ENCODE peak calls at places on chromosomes 2 and 18, in seven cellular contexts. T is hepatocyte, O is lower lobe of right lung, D is tibial nerve, F is cardiac muscle cell, H is stomach, I is bronchial epithelial cell. N is an unnamed sample. For H3K36me3, the result is how much of the 10 kb centered on the place peaks cover.

GRCh38 chr2:206211657-206212255 is 52.1 kb downstream of the EEF1B2 start:
- DNase-seq in T (no peak), O (no peak), D (no peak), F (no peak), H (no peak), I (peak), N (no peak)

GRCh38 chr18:5239447-5239846 is 42.4 kb upstream of the AKAIN1 start:
- DNase-seq in T (no peak), O (no peak), D (no peak), F (no peak), H (no peak), I (no peak), N (no peak)

GRCh38 chr2:104179644-104180043 is 674.3 kb upstream of the POU3F3 start:
- DNase-seq in T (no peak), O (no peak), D (no peak), F (no peak), H (no peak), I (no peak), N (no peak)

GRCh38 chr2:29309090-29310054 is 194.2 kb downstream of the CLIP4 start:
- DNase-seq in T (peak), O (no peak), D (peak), F (peak), H (peak), I (peak), N (no peak)

GRCh38 chr18:13617826-13618515 is 108.4 kb downstream of the FAM210A start:
- DNase-seq in T (no peak), O (no peak), D (no peak), F (no peak), H (no peak), I (no peak), N (no peak)

GRCh38 chr2:222752731-222753130 is 81.3 kb downstream of the MOGAT1 start:
- DNase-seq in T (no peak), O (no peak), D (no peak), F (peak), H (no peak), I (no peak), N (no peak)

GRCh38 chr18:76139844-76140243 is 355.2 kb downstream of the ZNF516 start:
- DNase-seq in T (no peak), O (no peak), D (no peak), F (no peak), H (no peak), I (no peak), N (no peak)

GRCh38 chr2:226963528-226963927 is 127.7 kb downstream of the RHBDD1 start:
- DNase-seq in T (peak), O (no peak), D (no peak), F (no peak), H (no peak), I (peak), N (no peak)

GRCh38 chr2:201244829-201245228 is 15.5 kb upstream of the CASP8 start:
- DNase-seq in T (no peak), O (no peak), D (no peak), F (no peak), H (no peak), I (no peak), N (no peak)

GRCh38 chr18:34658101-34658500 is 52.0 kb upstream of the DTNA start:
- DNase-seq in T (no peak), O (no peak), D (no peak), F (no peak), H (no peak), I (no peak), N (no peak)

GRCh38 chr2:208329485-208329884 is 63.4 kb downstream of the PIKFYVE start:
- DNase-seq in T (no peak), O (no peak), D (no peak), F (no peak), H (no peak), I (peak), N (no peak)

GRCh38 chr2:6896930-6897759 is 19.6 kb downstream of the RSAD2 start:
- DNase-seq in T (peak), O (no peak), D (no peak), F (peak), H (no peak), I (peak), N (no peak)

GRCh38 chr2:105248316-105249070 is 7.0 kb downstream of the GPR45 start:
- DNase-seq in T (no peak), O (no peak), D (no peak), F (peak), H (no peak), I (no peak), N (no peak)

GRCh38 chr18:434410-434809 is 66.1 kb downstream of the COLEC12 start:
- DNase-seq in T (no peak), O (no peak), D (no peak), F (no peak), H (no peak), I (no peak), N (no peak)

GRCh38 chr18:48915621-48916425 is 34.9 kb downstream of the SMAD7 start:
- DNase-seq in T (peak), O (no peak), D (no peak), F (no peak), H (no peak), I (no peak), N (no peak)

GRCh38 chr2:196079052-196079451 is 10.4 kb upstream of the DNAH7 start:
- DNase-seq in T (peak), O (no peak), D (no peak), F (no peak), H (no peak), I (no peak), N (no peak)

GRCh38 chr2:157946919-157947557 is 70.9 kb upstream of the ACVR1 start:
- DNase-seq in T (no peak), O (no peak), D (no peak), F (no peak), H (no peak), I (no peak), N (no peak)

GRCh38 chr2:163407296-163407695 is 328.5 kb downstream of the FIGN start:
- DNase-seq in T (peak), O (no peak), D (no peak), F (no peak), H (no peak), I (peak), N (no peak)

GRCh38 chr2:144456680-144457079 is 63.2 kb downstream of the ZEB2 start:
- DNase-seq in T (peak), O (no peak), D (peak), F (peak), H (no peak), I (peak), N (peak)

GRCh38 chr18:50745946-50746345 is 73.9 kb downstream of the MRO start:
- DNase-seq in T (no peak), O (no peak), D (no peak), F (no peak), H (no peak), I (no peak), N (peak)

GRCh38 chr2:158772306-158773078 is 22.6 kb upstream of the DAPL1 start:
- DNase-seq in T (no peak), O (no peak), D (no peak), F (no peak), H (no peak), I (no peak), N (no peak)

GRCh38 chr2:7430869-7431641 is 513.8 kb downstream of the RNF144A start:
- DNase-seq in T (peak), O (peak), D (peak), F (peak), H (peak), I (no peak), N (peak)

GRCh38 chr18:457533-457932 is 43.0 kb downstream of the COLEC12 start:
- DNase-seq in T (peak), O (no peak), D (peak), F (no peak), H (no peak), I (no peak), N (no peak)

GRCh38 chr18:57784034-57784815 is 18.9 kb downstream of the ATP8B1 start:
- DNase-seq in T (no peak), O (no peak), D (no peak), F (no peak), H (no peak), I (peak), N (no peak)

GRCh38 chr18:48445540-48445939 is 36.4 kb upstream of the ZBTB7C start:
- DNase-seq in T (peak), O (peak), D (peak), F (peak), H (peak), I (peak), N (peak)

GRCh38 chr2:30404354-30405265 is 42.4 kb upstream of the LCLAT1 start:
- DNase-seq in T (peak), O (no peak), D (no peak), F (peak), H (no peak), I (no peak), N (no peak)

GRCh38 chr18:57806201-57806890 is 3.2 kb upstream of the ATP8B1 start:
- DNase-seq in T (no peak), O (no peak), D (no peak), F (no peak), H (no peak), I (no peak), N (no peak)

GRCh38 chr2:160052524-160052923 is 9.9 kb downstream of the PLA2R1 start:
- DNase-seq in T (no peak), O (no peak), D (no peak), F (no peak), H (no peak), I (peak), N (no peak)

GRCh38 chr2:230849633-230850357 is 14.9 kb upstream of the ITM2C start:
- DNase-seq in T (peak), O (peak), D (peak), F (peak), H (peak), I (no peak), N (no peak)

GRCh38 chr2:67437132-67437531 is 40.0 kb downstream of the ETAA1 start:
- DNase-seq in T (peak), O (no peak), D (no peak), F (no peak), H (no peak), I (peak), N (no peak)

GRCh38 chr2:204108301-204108700 is 171.7 kb downstream of the ICOS start:
- DNase-seq in T (peak), O (no peak), D (peak), F (peak), H (no peak), I (no peak), N (no peak)

GRCh38 chr2:162114291-162114690 is 37.8 kb downstream of the GCG start:
- DNase-seq in T (no peak), O (no peak), D (no peak), F (no peak), H (no peak), I (no peak), N (no peak)

GRCh38 chr2:134320930-134321329 is 67.1 kb downstream of the MGAT5 start:
- DNase-seq in T (no peak), O (no peak), D (no peak), F (no peak), H (no peak), I (no peak), N (no peak)

GRCh38 chr18:73879771-73880170 is 267.9 kb downstream of the FBXO15 start:
- DNase-seq in T (no peak), O (no peak), D (no peak), F (no peak), H (no peak), I (no peak), N (no peak)
- H3K36me3 ChIP-seq in T (under half), O (under half), D (under half), F (under half), H (under half), I (under half), N (under half)

GRCh38 chr18:1663879-1664705 is 759.4 kb downstream of the ADCYAP1 start:
- DNase-seq in T (peak), O (peak), D (peak), F (peak), H (peak), I (no peak), N (no peak)
- TF ChIP-seq CTCF in T (peak), O (peak), D (peak), F (peak), H (no peak), I (peak), N (peak)

GRCh38 chr2:237591379-237591881 is 896 bp upstream of the RAB17 start:
- DNase-seq in T (no peak), O (peak), D (no peak), F (no peak), H (no peak), I (no peak), N (no peak)

GRCh38 chr2:237593036-237593435 is 2.5 kb upstream of the RAB17 start:
- DNase-seq in T (no peak), O (no peak), D (no peak), F (no peak), H (no peak), I (no peak), N (peak)

GRCh38 chr2:237592425-237592980 is 2.0 kb upstream of the RAB17 start:
- DNase-seq in T (no peak), O (no peak), D (no peak), F (no peak), H (no peak), I (no peak), N (peak)

GRCh38 chr2:237590272-237591020 is at the start of gene RAB17:
- DNase-seq in T (peak), O (peak), D (no peak), F (no peak), H (peak), I (peak), N (no peak)

DNA sequence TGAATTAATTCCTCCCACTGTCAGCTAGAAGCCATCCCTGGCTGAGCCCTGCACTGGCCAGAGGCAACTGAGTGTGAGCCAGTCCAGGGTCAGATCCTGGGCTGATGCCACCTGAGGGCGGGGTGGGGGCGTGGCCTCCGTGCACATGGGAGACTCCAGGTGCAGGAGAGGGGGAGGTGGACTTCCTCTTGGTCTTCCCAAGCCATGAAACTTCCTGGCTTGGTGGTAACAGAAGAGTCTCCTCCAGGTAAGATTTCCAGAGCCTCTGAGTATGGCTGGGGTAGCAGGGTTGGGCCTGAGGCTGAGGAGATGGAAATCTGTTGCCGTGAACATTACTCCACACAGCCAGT is 462 bp upstream of the RAB17 start:
- DNase-seq in T (peak), O (peak), D (no peak), F (no peak), H (peak), I (peak), N (no peak)
- H3K36me3 ChIP-seq in T (under half), O (under half), D (under half), F (under half), H (under half), I (under half), N (under half)

GRCh38 chr2:99067871-99068270 is 73.6 kb upstream of the C2orf15 start:
- DNase-seq in T (no peak), O (no peak), D (no peak), F (no peak), H (no peak), I (no peak), N (no peak)

GRCh38 chr2:99066075-99066557 is 75.4 kb upstream of the C2orf15 start:
- DNase-seq in T (peak), O (no peak), D (no peak), F (peak), H (no peak), I (peak), N (no peak)

GRCh38 chr2:99072556-99072955 is 69.0 kb upstream of the C2orf15 start:
- DNase-seq in T (no peak), O (no peak), D (no peak), F (peak), H (no peak), I (peak), N (no peak)

GRCh38 chr2:99066602-99067001 is 74.9 kb upstream of the C2orf15 start:
- DNase-seq in T (peak), O (no peak), D (no peak), F (peak), H (peak), I (peak), N (no peak)
- TF ChIP-seq CTCF in T (peak), O (peak), D (no peak), F (peak), H (no peak), I (peak), N (peak)

GRCh38 chr2:96153291-96153713 is 8.1 kb upstream of the DUSP2 start:
- DNase-seq in T (peak), O (peak), D (no peak), F (no peak), H (no peak), I (no peak), N (peak)
- H3K36me3 ChIP-seq in T (under half), O (under half), D (under half), F (under half), H (under half), I (under half), N (under half)

GRCh38 chr18:26656944-26657536 is 108.7 kb upstream of the KCTD1 start:
- DNase-seq in T (peak), O (peak), D (peak), F (peak), H (peak), I (peak), N (peak)
- TF ChIP-seq CTCF in T (peak), O (peak), D (no peak), F (peak), H (no peak), I (peak), N (peak)

GRCh38 chr2:216664593-216665034 is 30.7 kb downstream of the IGFBP5 start:
- DNase-seq in T (peak), O (no peak), D (no peak), F (no peak), H (peak), I (peak), N (no peak)

GRCh38 chr2:216666461-216667233 is 28.7 kb downstream of the IGFBP5 start:
- DNase-seq in T (peak), O (peak), D (peak), F (peak), H (peak), I (peak), N (no peak)

GRCh38 chr2:216665717-216666116 is 29.6 kb downstream of the IGFBP5 start:
- DNase-seq in T (peak), O (no peak), D (no peak), F (peak), H (peak), I (peak), N (no peak)

GRCh38 chr2:216663846-216664245 is 30.6 kb downstream of the IGFBP2 start:
- DNase-seq in T (no peak), O (no peak), D (no peak), F (no peak), H (no peak), I (no peak), N (no peak)

DNA sequence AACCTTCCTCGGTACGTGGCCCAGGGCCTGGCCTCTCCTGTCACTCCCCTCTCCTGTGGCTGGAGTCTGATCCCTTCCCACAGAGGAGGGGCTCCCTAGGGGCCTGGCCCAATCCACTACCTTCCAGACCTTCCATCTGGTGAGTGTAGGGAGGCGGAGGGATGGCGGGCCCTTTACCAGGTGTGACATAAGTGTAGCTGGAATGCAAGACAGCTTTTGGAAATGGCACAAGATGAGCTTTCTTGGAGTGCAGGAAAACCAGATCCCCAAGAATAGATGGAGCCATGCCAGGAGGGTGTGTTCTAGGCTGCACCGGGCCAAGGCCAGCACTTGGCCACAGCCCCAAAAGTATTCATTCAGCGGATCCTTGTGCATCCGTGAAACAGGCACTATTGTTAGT is 30.1 kb downstream of the IGFBP5 start:
- DNase-seq in T (peak), O (no peak), D (peak), F (no peak), H (peak), I (peak), N (no peak)
- H3K36me3 ChIP-seq in T (under half), O (under half), D (under half), F (under half), H (under half), I (under half), N (under half)

N was measured in suprapubic skin.